ENCODE peak calls at places on chromosomes 4 and X, in eight cellular contexts. Q, M, T, O, Y, I, X and E are unnamed samples.

GRCh38 chr4:26806331-26806730 is 54.3 kb upstream of the STIM2 start:
- DNase-seq in Q (no peak), M (peak), T (peak), O (no peak), Y (no peak), I (no peak), X (no peak), E (no peak)

GRCh38 chrX:153370293-153371055 is 30.7 kb downstream of the PNMA6E start:
- DNase-seq in Q (no peak), M (no peak), T (no peak), O (no peak), Y (no peak), I (no peak), X (no peak), E (no peak)

GRCh38 chr4:123613586-123614344 is 217.2 kb downstream of the SPRY1 start:
- DNase-seq in Q (no peak), M (no peak), T (peak), O (no peak), Y (no peak), I (no peak), X (no peak), E (no peak)

GRCh38 chrX:154714925-154715324 is 36.0 kb downstream of the GAB3 start:
- DNase-seq in Q (peak), M (no peak), T (peak), O (peak), Y (no peak), I (no peak), X (peak), E (no peak)

GRCh38 chr4:116702949-116703348 is 382.4 kb downstream of the TRAM1L1 start:
- DNase-seq in Q (no peak), M (no peak), T (no peak), O (no peak), Y (no peak), I (no peak), X (no peak), E (no peak)

GRCh38 chrX:51395807-51396728 is 63.4 kb downstream of the NUDT10 start:
- DNase-seq in Q (no peak), M (peak), T (no peak), O (peak), Y (peak), I (no peak), X (peak), E (no peak)

GRCh38 chr4:11424000-11424399 is 4.7 kb downstream of the HS3ST1 start:
- DNase-seq in Q (peak), M (peak), T (peak), O (peak), Y (no peak), I (no peak), X (peak), E (no peak)

GRCh38 chr4:112648263-112649054 is 11.5 kb downstream of the LARP7 start:
- DNase-seq in Q (no peak), M (peak), T (no peak), O (no peak), Y (no peak), I (no peak), X (no peak), E (no peak)

GRCh38 chrX:24594531-24594930 is 52.6 kb downstream of the PCYT1B start:
- DNase-seq in Q (no peak), M (no peak), T (no peak), O (no peak), Y (no peak), I (no peak), X (no peak), E (no peak)

GRCh38 chr4:42067264-42067663 is 76.9 kb downstream of the SLC30A9 start:
- DNase-seq in Q (no peak), M (no peak), T (no peak), O (no peak), Y (no peak), I (no peak), X (no peak), E (no peak)

GRCh38 chrX:134373736-134374135 is 86.2 kb upstream of the HPRT1 start:
- DNase-seq in Q (no peak), M (no peak), T (no peak), O (no peak), Y (no peak), I (no peak), X (no peak), E (no peak)

GRCh38 chr4:183834252-183834651 is 70.9 kb upstream of the STOX2 start:
- DNase-seq in Q (no peak), M (no peak), T (peak), O (no peak), Y (no peak), I (no peak), X (no peak), E (no peak)

GRCh38 chrX:40663078-40663740 is 15.8 kb upstream of the CXorf38 start:
- DNase-seq in Q (no peak), M (no peak), T (no peak), O (no peak), Y (no peak), I (no peak), X (no peak), E (no peak)

GRCh38 chrX:71936632-71937031 is 26.0 kb downstream of the NHSL2 start:
- DNase-seq in Q (no peak), M (no peak), T (no peak), O (no peak), Y (no peak), I (no peak), X (no peak), E (no peak)

GRCh38 chr4:143616771-143617170 is 83.7 kb downstream of the FREM3 start:
- DNase-seq in Q (no peak), M (peak), T (peak), O (no peak), Y (no peak), I (no peak), X (no peak), E (no peak)

GRCh38 chrX:117985241-117985640 is 131.4 kb downstream of the KLHL13 start:
- DNase-seq in Q (no peak), M (no peak), T (peak), O (no peak), Y (no peak), I (no peak), X (no peak), E (no peak)

GRCh38 chr4:168257663-168258235 is 60.8 kb downstream of the DDX60 start:
- DNase-seq in Q (no peak), M (no peak), T (no peak), O (peak), Y (no peak), I (no peak), X (no peak), E (no peak)

GRCh38 chr4:84803720-84804119 is 162.8 kb downstream of the WDFY3 start:
- DNase-seq in Q (no peak), M (peak), T (peak), O (no peak), Y (no peak), I (no peak), X (no peak), E (no peak)

GRCh38 chr4:109554971-109555370 is 5.1 kb upstream of the MCUB start:
- DNase-seq in Q (no peak), M (peak), T (no peak), O (no peak), Y (no peak), I (no peak), X (no peak), E (no peak)

GRCh38 chr4:3522651-3523050 is 9.6 kb downstream of the LRPAP1 start:
- DNase-seq in Q (no peak), M (no peak), T (no peak), O (no peak), Y (peak), I (no peak), X (no peak), E (peak)

GRCh38 chr4:108336076-108336475 is 167.3 kb upstream of the LEF1 start:
- DNase-seq in Q (no peak), M (peak), T (peak), O (no peak), Y (no peak), I (no peak), X (no peak), E (no peak)

GRCh38 chr4:13921805-13922204 is 294.3 kb upstream of the BOD1L1 start:
- DNase-seq in Q (no peak), M (peak), T (no peak), O (no peak), Y (no peak), I (no peak), X (no peak), E (no peak)

GRCh38 chr4:7964890-7965662 is 25.4 kb upstream of the AFAP1 start:
- DNase-seq in Q (no peak), M (peak), T (peak), O (no peak), Y (no peak), I (no peak), X (peak), E (no peak)

GRCh38 chr4:56657128-56657527 is 24.0 kb downstream of the HOPX start:
- DNase-seq in Q (no peak), M (no peak), T (peak), O (no peak), Y (no peak), I (no peak), X (no peak), E (no peak)

GRCh38 chr4:24595662-24596061 is 11.3 kb upstream of the DHX15 start:
- DNase-seq in Q (no peak), M (no peak), T (peak), O (no peak), Y (no peak), I (no peak), X (no peak), E (no peak)

GRCh38 chrX:47231167-47231566 is 1.6 kb upstream of the USP11 start:
- DNase-seq in Q (no peak), M (no peak), T (no peak), O (no peak), Y (no peak), I (no peak), X (no peak), E (no peak)

GRCh38 chr4:54165011-54165410 is 64.1 kb upstream of the PDGFRA start:
- DNase-seq in Q (no peak), M (peak), T (no peak), O (no peak), Y (no peak), I (no peak), X (no peak), E (no peak)

GRCh38 chr4:7253341-7253700 is 61.0 kb downstream of the SORCS2 start:
- DNase-seq in Q (no peak), M (no peak), T (no peak), O (no peak), Y (no peak), I (no peak), X (no peak), E (no peak)

GRCh38 chr4:89753601-89754066 is 83.3 kb downstream of the SNCA start:
- DNase-seq in Q (no peak), M (peak), T (peak), O (no peak), Y (no peak), I (no peak), X (no peak), E (no peak)

GRCh38 chr4:20044502-20044911 is 207.2 kb upstream of the SLIT2 start:
- DNase-seq in Q (no peak), M (peak), T (peak), O (no peak), Y (no peak), I (no peak), X (no peak), E (no peak)

GRCh38 chr4:26051278-26051677 is 137.3 kb downstream of the SMIM20 start:
- DNase-seq in Q (no peak), M (no peak), T (no peak), O (no peak), Y (no peak), I (no peak), X (no peak), E (no peak)

GRCh38 chrX:29617276-29617675 is 598.1 kb upstream of the MAGEB2 start:
- DNase-seq in Q (no peak), M (peak), T (no peak), O (no peak), Y (no peak), I (no peak), X (no peak), E (no peak)

GRCh38 chrX:131067216-131067615 is 9.1 kb downstream of the ARHGAP36 start:
- DNase-seq in Q (no peak), M (no peak), T (no peak), O (no peak), Y (no peak), I (no peak), X (no peak), E (no peak)

GRCh38 chrX:131059231-131059630 is 1.1 kb downstream of the ARHGAP36 start:
- DNase-seq in Q (no peak), M (no peak), T (no peak), O (no peak), Y (no peak), I (no peak), X (no peak), E (no peak)

GRCh38 chrX:131060147-131060546 is 2.0 kb downstream of the ARHGAP36 start:
- DNase-seq in Q (no peak), M (no peak), T (no peak), O (no peak), Y (no peak), I (no peak), X (no peak), E (no peak)

GRCh38 chrX:131066237-131066636 is 8.1 kb downstream of the ARHGAP36 start:
- DNase-seq in Q (no peak), M (no peak), T (no peak), O (no peak), Y (no peak), I (no peak), X (no peak), E (no peak)

GRCh38 chrX:131063613-131064012 is 5.5 kb downstream of the ARHGAP36 start:
- DNase-seq in Q (no peak), M (no peak), T (no peak), O (no peak), Y (no peak), I (no peak), X (no peak), E (no peak)
- TF ChIP-seq CTCF in Q (peak), M (no peak), T (no peak), O (no peak), Y (no peak), I (peak), X (no peak), E (no peak)

GRCh38 chr4:6076391-6076790 is 58.2 kb upstream of the C4orf50 start:
- DNase-seq in Q (no peak), M (no peak), T (no peak), O (no peak), Y (no peak), I (no peak), X (no peak), E (no peak)
- TF ChIP-seq CTCF in Q (peak), M (no peak), T (no peak), O (no peak), Y (no peak), I (peak), X (no peak), E (no peak)

DNA sequence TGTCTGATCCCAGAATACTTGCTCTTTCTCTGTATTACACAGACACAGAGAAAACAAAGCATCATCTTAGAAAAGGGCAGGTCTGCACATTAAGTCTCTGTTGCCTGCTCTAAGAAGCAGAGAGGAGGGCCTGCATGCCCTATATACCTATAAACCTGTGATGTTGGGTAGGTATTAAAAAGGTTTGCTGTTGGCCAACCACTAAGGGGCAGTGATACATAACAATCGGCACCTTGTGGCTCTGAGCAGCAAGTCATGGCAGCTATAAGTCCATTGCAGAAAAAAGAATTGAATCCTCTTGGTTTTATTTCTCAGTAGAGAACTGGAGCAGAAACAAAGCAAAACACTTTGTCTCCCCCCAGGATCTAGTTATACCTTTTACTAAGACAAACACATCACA is 1364.4 kb downstream of the STIM2 start:
- DNase-seq in Q (no peak), M (peak), T (peak), O (no peak), Y (no peak), I (no peak), X (no peak), E (no peak)
- TF ChIP-seq CTCF in Q (peak), M (peak), T (peak), O (no peak), Y (no peak), I (peak), X (no peak), E (no peak)

GRCh38 chrX:132648870-132649269 is 160.0 kb upstream of the MBNL3 start:
- DNase-seq in Q (no peak), M (peak), T (no peak), O (no peak), Y (no peak), I (no peak), X (no peak), E (no peak)

GRCh38 chrX:132652871-132653270 is 164.0 kb upstream of the MBNL3 start:
- DNase-seq in Q (no peak), M (no peak), T (no peak), O (no peak), Y (no peak), I (no peak), X (no peak), E (no peak)

DNA sequence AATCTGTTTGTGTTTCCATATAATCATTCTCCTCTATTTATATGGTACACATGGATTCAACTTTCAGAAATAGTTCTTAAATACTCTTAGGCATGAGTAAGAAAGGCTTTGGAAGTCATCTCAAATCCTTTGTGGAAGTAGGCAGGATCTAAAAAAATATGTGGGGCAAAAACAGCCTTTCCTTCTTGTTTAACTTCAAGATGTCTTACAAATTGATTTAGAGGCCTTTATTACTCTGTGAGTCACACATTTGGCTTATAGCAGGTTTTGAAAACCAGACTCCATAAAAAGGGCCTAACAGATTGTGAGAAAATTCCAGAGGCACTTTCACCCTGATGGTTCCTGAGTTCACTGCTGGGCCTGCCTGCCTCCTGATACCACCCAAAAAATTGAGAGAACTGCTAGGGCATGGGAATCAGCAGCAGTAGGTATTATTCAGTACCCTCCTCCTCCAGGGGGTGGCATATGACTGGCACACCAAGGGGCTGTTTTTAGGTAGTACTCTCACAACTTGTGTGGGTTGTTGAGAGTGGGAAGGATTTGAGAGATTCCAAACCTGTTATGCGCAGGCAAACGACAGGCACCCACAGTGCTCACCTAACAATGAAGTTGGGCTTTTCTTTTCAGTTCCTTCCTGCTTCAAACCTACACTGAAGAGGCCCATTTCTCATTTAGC is 162.7 kb upstream of the MBNL3 start:
- DNase-seq in Q (no peak), M (peak), T (no peak), O (no peak), Y (no peak), I (no peak), X (no peak), E (no peak)
- TF ChIP-seq CTCF in Q (peak), M (no peak), T (peak), O (no peak), Y (no peak), I (peak), X (no peak), E (no peak)

DNA sequence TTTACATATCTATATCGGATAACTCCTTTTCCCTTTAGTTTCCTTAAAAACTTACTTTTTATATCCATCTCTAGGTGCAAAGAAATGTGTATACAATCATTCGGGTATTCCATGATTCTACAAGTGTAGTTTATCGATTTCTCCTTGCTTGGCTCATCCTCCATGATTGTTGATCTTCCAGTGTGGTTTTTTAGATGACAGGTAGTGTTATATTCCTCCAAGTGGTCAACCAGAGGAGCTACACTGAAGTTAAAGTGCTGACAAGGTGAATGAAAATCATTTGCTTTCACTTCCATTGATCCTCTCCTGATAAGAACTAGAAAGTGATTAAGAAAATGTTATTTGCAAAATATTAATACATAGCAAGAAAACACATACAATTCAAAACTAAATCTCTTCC is 38.5 kb downstream of the TMEM156 start:
- DNase-seq in Q (no peak), M (no peak), T (no peak), O (no peak), Y (no peak), I (no peak), X (no peak), E (no peak)
- TF ChIP-seq CTCF in Q (peak), M (no peak), T (no peak), O (no peak), Y (no peak), I (peak), X (no peak), E (no peak)

DNA sequence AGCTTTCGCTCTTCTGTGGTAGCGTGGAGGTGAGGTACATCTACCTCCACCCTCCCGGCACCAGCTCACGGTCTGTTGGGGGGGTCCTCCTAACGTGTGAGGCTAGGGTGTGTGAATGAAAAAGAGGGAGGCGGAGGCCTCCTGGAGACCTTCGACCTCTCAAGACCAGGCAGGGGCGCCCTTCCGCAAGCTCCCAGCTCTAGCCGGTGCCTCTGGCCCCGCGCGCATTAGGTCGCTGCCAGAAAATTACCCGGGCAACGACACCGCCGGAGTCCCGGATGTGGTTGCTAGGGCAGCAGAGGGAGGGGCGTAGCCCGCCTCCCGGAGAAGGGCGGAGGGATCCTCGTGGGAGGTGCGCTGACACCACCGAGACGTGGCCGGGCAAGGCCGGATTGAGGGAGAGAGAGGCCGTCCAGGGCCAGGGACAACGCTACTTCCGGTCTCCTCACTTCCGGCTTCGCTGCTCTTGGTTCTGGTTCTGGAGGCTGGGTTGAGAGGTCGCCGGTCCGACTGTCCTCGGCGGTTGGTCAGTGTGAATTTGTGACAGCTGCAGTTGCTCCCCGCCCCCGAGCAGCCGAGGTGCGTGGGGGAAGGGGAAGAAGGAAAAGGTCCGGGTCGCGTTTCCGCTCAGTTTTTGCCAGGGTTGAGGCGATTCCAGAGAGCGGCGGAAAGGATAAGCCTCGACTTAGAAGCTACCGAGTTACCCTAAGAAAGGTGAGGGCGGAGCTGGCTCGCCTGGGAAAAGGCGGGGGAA is at the start of the genes ARFIP1 and TIGD4:
- DNase-seq in Q (peak), M (peak), T (peak), O (peak), Y (peak), I (peak), X (peak), E (peak)
- TF ChIP-seq CTCF in Q (peak), M (peak), T (peak), O (no peak), Y (peak), I (peak), X (no peak), E (peak)

GRCh38 chr4:86818845-86819244 is 30.3 kb downstream of the SLC10A6 start:
- DNase-seq in Q (no peak), M (no peak), T (no peak), O (no peak), Y (no peak), I (no peak), X (no peak), E (no peak)
- TF ChIP-seq CTCF in Q (no peak), M (no peak), T (no peak), O (no peak), Y (no peak), I (no peak), X (no peak), E (no peak)

GRCh38 chrX:6645216-6645615 is 110.3 kb upstream of the VCX3A start:
- DNase-seq in Q (no peak), M (no peak), T (no peak), O (no peak), Y (no peak), I (no peak), X (no peak), E (no peak)

GRCh38 chrX:6640727-6641126 is 105.8 kb upstream of the VCX3A start:
- DNase-seq in Q (no peak), M (no peak), T (no peak), O (no peak), Y (no peak), I (no peak), X (no peak), E (no peak)

GRCh38 chrX:6644411-6644810 is 109.5 kb upstream of the VCX3A start:
- DNase-seq in Q (no peak), M (no peak), T (no peak), O (peak), Y (no peak), I (no peak), X (no peak), E (no peak)
- TF ChIP-seq CTCF in Q (peak), M (no peak), T (no peak), O (peak), Y (no peak), I (peak), X (no peak), E (no peak)

GRCh38 chrX:23100826-23101225 is 101.1 kb downstream of the DDX53 start:
- DNase-seq in Q (no peak), M (no peak), T (no peak), O (no peak), Y (no peak), I (no peak), X (no peak), E (no peak)

GRCh38 chrX:23103546-23103945 is 103.8 kb downstream of the DDX53 start:
- DNase-seq in Q (no peak), M (no peak), T (no peak), O (no peak), Y (no peak), I (no peak), X (no peak), E (no peak)
- TF ChIP-seq CTCF in Q (no peak), M (no peak), T (no peak), O (no peak), Y (no peak), I (no peak), X (no peak), E (no peak)